ENCODE peak calls at places on chromosomes 13 and 19, in ten cellular contexts. V is GM23338; M is Right ventricle myocardium inferior; E is stimulated activated CD4-positive, alpha-beta T cell treated with anti-CD3 and anti-CD28 coated beads, TNF-alpha, amount 100 ng/mL, for 48 hours; R is progenitor cell of endocrine pancreas; U is cardiac fibroblast; H is activated naive CD8-positive, alpha-beta T cell treated with anti-CD3 and anti-CD28 coated beads for 36 hours; Q is iPS-NIHi11; X is HS-5; K is activated gamma-delta T cell treated with Interleukin-2 at 50 U/mL for 16 hours. Y is an unnamed sample.

GRCh38 chr19:40755248-40755624 is 4.2 kb downstream of the SNRPA start:
- DNase-seq in M (no peak), Q (no peak), V (no peak), U (no peak), K (no peak), X (no peak), E (no peak), R (no peak), H (no peak), Y (no peak)

GRCh38 chr13:30355405-30355741 is 48.0 kb upstream of the KATNAL1 start:
- DNase-seq in E (no peak), V (peak), M (no peak), Q (peak), H (peak), R (peak), X (no peak), U (no peak), K (peak), Y (no peak)

GRCh38 chr19:14061751-14062557 is at the start of gene PALM3:
- DNase-seq in H (no peak), X (no peak), Q (no peak), K (no peak), U (no peak), R (no peak), E (no peak), M (no peak), V (no peak), Y (no peak)

GRCh38 chr13:114199961-114200672 is 21.1 kb downstream of the CFAP97D2 start:
- DNase-seq in R (no peak), H (no peak), E (no peak), Q (no peak), M (no peak), V (peak), X (no peak), U (no peak), K (no peak), Y (no peak)

GRCh38 chr13:20191902-20192469 is 752 bp downstream of the GJB2 start:
- DNase-seq in V (peak), H (peak), K (no peak), E (no peak), U (peak), R (no peak), M (no peak), Q (peak), X (no peak), Y (no peak)

GRCh38 chr19:41869374-41869955 is 7.6 kb upstream of the CD79A start:
- DNase-seq in X (no peak), Q (no peak), U (no peak), R (no peak), H (no peak), V (no peak), E (no peak), M (peak), K (no peak), Y (no peak)

GRCh38 chr13:27822873-27823311 is 30.6 kb downstream of the GSX1 start:
- DNase-seq in R (no peak), E (no peak), X (no peak), V (peak), H (no peak), M (no peak), Q (no peak), K (no peak), U (peak), Y (no peak)

GRCh38 chr13:20544186-20544914 is 18.7 kb upstream of the CRYL1 start:
- DNase-seq in E (no peak), X (no peak), R (no peak), K (no peak), H (no peak), V (no peak), M (no peak), U (no peak), Q (no peak), Y (no peak)

GRCh38 chr13:23986619-23987018 is 89.3 kb upstream of the C1QTNF9B start:
- DNase-seq in R (no peak), U (peak), H (no peak), E (no peak), X (peak), V (no peak), K (no peak), Q (no peak), M (no peak), Y (no peak)

GRCh38 chr19:4284176-4284958 is 5.3 kb downstream of the SHD start:
- DNase-seq in K (no peak), U (no peak), X (no peak), V (peak), H (no peak), E (no peak), M (no peak), R (no peak), Q (peak), Y (no peak)

GRCh38 chr13:28494537-28494860 is 429 bp downstream of the FLT1 start:
- DNase-seq in U (peak), E (no peak), M (no peak), H (peak), X (no peak), V (no peak), K (no peak), Q (peak), R (no peak), Y (no peak)

GRCh38 chr19:16417660-16418596 is 53.8 kb downstream of the EPS15L1 start:
- DNase-seq in R (peak), X (no peak), U (peak), M (peak), H (peak), E (peak), V (peak), K (peak), Q (peak), Y (peak)

Y was measured in hypothalamus.